ENCODE peak calls at places on chromosomes 1 and 21, in six cellular contexts. G is cardiac fibroblast; K is T-helper 2 cell; D is endodermal cell; A is activated T-cell treated with anti-CD3 and anti-CD28 coated beads, Interleukin-2, amount 50 U/mL, for 72 hours; R is GM19239. X is an unnamed sample.

GRCh38 chr1:27418786-27419185 is 26.4 kb downstream of the GPR3 start:
- DNase-seq in A (no peak), G (no peak), D (no peak), K (no peak), R (no peak), X (no peak)

GRCh38 chr1:179043907-179044306 is 18.2 kb downstream of the FAM20B start:
- DNase-seq in K (no peak), R (no peak), A (no peak), D (no peak), G (no peak), X (no peak)

GRCh38 chr1:2854151-2854550 is 52.7 kb upstream of the TTC34 start:
- DNase-seq in A (no peak), R (no peak), G (no peak), K (no peak), D (no peak), X (no peak)

GRCh38 chr21:17931080-17931479 is 111.9 kb upstream of the C21orf91 start:
- DNase-seq in K (peak; percentile 22), D (peak; percentile 66), G (no peak), R (peak; percentile 3), A (no peak), X (peak; percentile 11)

GRCh38 chr1:74388855-74389254 is 123.6 kb downstream of the LRRC53 start:
- DNase-seq in G (no peak), R (no peak), A (no peak), D (no peak), K (no peak), X (no peak)

GRCh38 chr1:210603123-210603522 is 274.4 kb downstream of the HHAT start:
- DNase-seq in K (no peak), A (no peak), R (no peak), D (no peak), G (no peak), X (no peak)

GRCh38 chr1:208681878-208682663 is 437.9 kb upstream of the PLXNA2 start:
- DNase-seq in D (no peak), A (no peak), R (no peak), G (no peak), K (no peak), X (no peak)

GRCh38 chr1:8880068-8880676 is 1.7 kb upstream of the ENO1 start:
- DNase-seq in D (peak; percentile 72), A (peak; percentile 56), G (peak; percentile 98), K (peak; percentile 91), R (no peak), X (peak; percentile 85)

GRCh38 chr1:168416220-168416619 is 127.6 kb downstream of the XCL2 start:
- DNase-seq in D (no peak), A (no peak), R (no peak), K (no peak), G (no peak), X (no peak)

GRCh38 chr1:32863516-32864245 is 7.0 kb downstream of the FNDC5 start:
- DNase-seq in G (no peak), A (no peak), K (no peak), D (no peak), R (no peak), X (no peak)

GRCh38 chr1:2127181-2128145 is 67.1 kb downstream of the FAAP20 start:
- DNase-seq in A (no peak), G (no peak), K (no peak), R (no peak), D (no peak), X (no peak)

GRCh38 chr21:16058896-16059295 is 329.1 kb downstream of the USP25 start:
- DNase-seq in D (no peak), R (no peak), G (peak; percentile 27), K (no peak), A (no peak), X (no peak)

GRCh38 chr1:228397454-228397786 is 9.2 kb downstream of the TRIM11 start:
- DNase-seq in R (no peak), G (no peak), K (peak; percentile 54), A (no peak), D (no peak), X (no peak)

GRCh38 chr1:47594627-47595026 is 156.8 kb downstream of the FOXD2 start:
- DNase-seq in R (no peak), D (peak; percentile 23), K (no peak), G (no peak), A (no peak), X (no peak)

GRCh38 chr1:160637821-160638539 is 8.9 kb downstream of the SLAMF1 start:
- DNase-seq in R (no peak), D (no peak), K (peak; percentile 96), G (peak; percentile 3), A (peak; percentile 59), X (no peak)

GRCh38 chr1:76680676-76681075 is 186.6 kb upstream of the ST6GALNAC5 start:
- DNase-seq in A (no peak), K (no peak), D (no peak), G (no peak), R (no peak), X (no peak)

GRCh38 chr21:45401916-45402900 is 2.8 kb upstream of the COL18A1 start:
- DNase-seq in G (no peak), A (no peak), K (no peak), D (peak; percentile 36), R (no peak), X (no peak)

GRCh38 chr1:231202125-231202633 is 38.8 kb upstream of the GNPAT start:
- DNase-seq in A (no peak), R (no peak), D (no peak), K (no peak), G (no peak), X (no peak)

GRCh38 chr1:147627435-147628110 is 42.8 kb downstream of the ACP6 start:
- DNase-seq in K (peak; percentile 65), R (peak; percentile 66), D (peak; percentile 83), G (peak; percentile 57), A (peak; percentile 58), X (peak; percentile 63)

GRCh38 chr1:79079770-79080169 is 73.2 kb upstream of the ADGRL4 start:
- DNase-seq in R (no peak), D (peak; percentile 69), K (no peak), A (no peak), G (peak; percentile 82), X (no peak)

GRCh38 chr1:16075337-16076002 is 2.0 kb upstream of the FAM131C start:
- DNase-seq in R (no peak), K (no peak), D (no peak), G (peak; percentile 89), A (no peak), X (no peak)

GRCh38 chr1:41340655-41341364 is 20.4 kb upstream of the FOXO6 start:
- DNase-seq in D (no peak), A (no peak), G (no peak), K (no peak), R (no peak), X (no peak)

GRCh38 chr1:15923241-15923640 is 52.7 kb downstream of the ZBTB17 start:
- DNase-seq in G (peak; percentile 86), D (no peak), K (no peak), A (no peak), R (no peak), X (no peak)

GRCh38 chr21:38439957-38440356 is 58.3 kb downstream of the ERG start:
- DNase-seq in A (no peak), R (no peak), G (peak; percentile 12), D (no peak), K (no peak), X (no peak)

GRCh38 chr1:221778535-221779142 is 36.8 kb upstream of the DUSP10 start:
- DNase-seq in R (no peak), A (peak; percentile 39), K (peak; percentile 87), D (no peak), G (no peak), X (no peak)

GRCh38 chr1:187641015-187641414 is 812.3 kb downstream of the PLA2G4A start:
- DNase-seq in R (no peak), D (peak; percentile 80), A (no peak), K (no peak), G (no peak), X (no peak)

GRCh38 chr1:45623972-45624371 is at the start of gene CCDC17:
- DNase-seq in A (no peak), G (no peak), R (no peak), D (no peak), K (no peak), X (no peak)

GRCh38 chr1:228867093-228867950 is 132.0 kb downstream of the RHOU start:
- DNase-seq in K (no peak), G (no peak), D (no peak), R (no peak), A (no peak), X (no peak)

GRCh38 chr1:198125995-198126758 is 30.6 kb upstream of the NEK7 start:
- DNase-seq in R (no peak), A (no peak), D (no peak), G (peak; percentile 87), K (no peak), X (no peak)

GRCh38 chr1:150152182-150152536 is 2.4 kb downstream of the PLEKHO1 start:
- DNase-seq in D (no peak), A (no peak), G (no peak), R (no peak), K (no peak), X (no peak)

GRCh38 chr1:215523128-215523861 is 43.8 kb upstream of the KCTD3 start:
- DNase-seq in G (peak; percentile 42), K (no peak), R (no peak), D (no peak), A (no peak), X (no peak)

GRCh38 chr1:24540906-24541710 is 14.8 kb upstream of the NCMAP start:
- DNase-seq in K (peak; percentile 75), A (no peak), G (peak; percentile 73), R (no peak), D (no peak), X (no peak)

X was measured in erythroblast.